ENCODE peak calls at places on chromosomes 13 and 19, in four cellular contexts. X, U, D and A are unnamed samples.
A peak's percentile ranks its signal among the peaks of the same experiment; 100 is the strongest.

GRCh38 chr19:14472202-14472961 is 2.8 kb downstream of the PTGER1 start:
- DNase-seq in D (peak; percentile 70), X (peak; percentile 18), U (peak; percentile 70), A (peak; percentile 51)

GRCh38 chr19:32223595-32224370 is 121.6 kb upstream of the ZNF507 start:
- DNase-seq in D (no peak), X (no peak), U (no peak), A (no peak)

GRCh38 chr13:73056054-73056962 is 2.5 kb upstream of the KLF5 start:
- DNase-seq in X (peak; percentile 84), U (no peak), D (no peak), A (peak; percentile 69)

GRCh38 chr13:50911051-50911690 is 1.6 kb downstream of the RNASEH2B start:
- DNase-seq in D (no peak), X (no peak), U (no peak), A (peak; percentile 24)

GRCh38 chr13:110438776-110439175 is 122.7 kb downstream of the RAB20 start:
- DNase-seq in X (no peak), D (no peak), U (no peak), A (no peak)

GRCh38 chr13:80473695-80474094 is 132.8 kb upstream of the SPRY2 start:
- DNase-seq in D (no peak), X (peak; percentile 18), U (no peak), A (no peak)

GRCh38 chr13:76533251-76533650 is 353.0 kb downstream of the KCTD12 start:
- DNase-seq in D (no peak), U (no peak), X (peak; percentile 42), A (no peak)

GRCh38 chr19:41321600-41322270 is 11.8 kb downstream of the CCDC97 start:
- DNase-seq in X (peak; percentile 80), D (no peak), U (peak; percentile 62), A (no peak)

GRCh38 chr19:8259142-8259921 is 48.8 kb downstream of the CD320 start:
- DNase-seq in X (no peak), D (no peak), U (no peak), A (no peak)

GRCh38 chr13:45119469-45119989 is 781 bp upstream of the GTF2F2 start:
- DNase-seq in X (peak; percentile 77), U (no peak), D (no peak), A (peak; percentile 27)

GRCh38 chr19:48501961-48502719 is 9.5 kb downstream of the LMTK3 start:
- DNase-seq in U (no peak), X (no peak), D (peak; percentile 95), A (peak; percentile 98)

GRCh38 chr19:38199340-38199739 is 24.7 kb downstream of the DPF1 start:
- DNase-seq in U (no peak), X (no peak), D (no peak), A (no peak)

GRCh38 chr19:33404916-33405315 is 31.4 kb downstream of the CEBPG start:
- DNase-seq in U (no peak), D (no peak), X (no peak), A (no peak)

GRCh38 chr19:14556662-14557188 is 15.1 kb downstream of the NDUFB7 start:
- DNase-seq in X (peak; percentile 77), U (peak; percentile 52), D (peak; percentile 78), A (peak; percentile 80)

GRCh38 chr13:52125547-52125946 is 3.3 kb downstream of the NEK5 start:
- DNase-seq in D (no peak), X (no peak), U (no peak), A (no peak)

GRCh38 chr13:41694902-41695301 is 237.6 kb downstream of the RGCC start:
- DNase-seq in D (no peak), X (peak; percentile 95), U (peak; percentile 76), A (no peak)

GRCh38 chr19:8585894-8586750 is 8.9 kb upstream of the MYO1F start:
- DNase-seq in U (no peak), D (peak; percentile 61), X (no peak), A (peak; percentile 51)

GRCh38 chr13:27981006-27981708 is 7.3 kb downstream of the URAD start:
- DNase-seq in X (no peak), D (no peak), U (no peak), A (no peak)

GRCh38 chr13:32846020-32846451 is 170.2 kb upstream of the KL start:
- DNase-seq in D (no peak), X (no peak), U (no peak), A (no peak)

GRCh38 chr13:26342898-26343297 is 89.0 kb downstream of the CDK8 start:
- DNase-seq in X (no peak), D (no peak), U (no peak), A (no peak)

GRCh38 chr13:73082471-73082870 is 23.7 kb downstream of the KLF5 start:
- DNase-seq in U (no peak), D (no peak), X (no peak), A (no peak)

GRCh38 chr19:2719910-2720776 is 1.0 kb downstream of the DIRAS1 start:
- DNase-seq in U (no peak), X (peak; percentile 40), D (no peak), A (no peak)

GRCh38 chr19:14505488-14506239 is 9.7 kb upstream of the GIPC1 start:
- DNase-seq in U (no peak), D (peak; percentile 69), X (peak; percentile 76), A (peak; percentile 55)

GRCh38 chr19:11152318-11153062 is 3.1 kb downstream of the SPC24 start:
- DNase-seq in X (peak; percentile 78), U (peak; percentile 93), D (peak; percentile 87), A (peak; percentile 73)

GRCh38 chr13:51292000-51292550 is 47.4 kb upstream of the SERPINE3 start:
- DNase-seq in X (peak; percentile 62), U (no peak), D (no peak), A (no peak)

GRCh38 chr19:44607049-44607448 is 6.3 kb upstream of the IGSF23 start:
- DNase-seq in U (peak; percentile 24), X (peak; percentile 62), D (no peak), A (peak; percentile 29)

GRCh38 chr19:14114854-14115253 is 2.7 kb downstream of the PRKACA start:
- DNase-seq in U (no peak), D (peak; percentile 60), X (no peak), A (peak; percentile 41)

GRCh38 chr13:80824231-80824630 is 483.3 kb upstream of the SPRY2 start:
- DNase-seq in X (no peak), D (no peak), U (no peak), A (no peak)

GRCh38 chr19:6204866-6205723 is 69.6 kb downstream of the ACSBG2 start:
- DNase-seq in D (no peak), U (no peak), X (no peak), A (no peak)

GRCh38 chr13:36710396-36710795 is 36.6 kb downstream of the SERTM1 start:
- DNase-seq in D (no peak), U (no peak), X (no peak), A (no peak)

GRCh38 chr13:73970413-73971055 is 163.7 kb downstream of the KLF12 start:
- DNase-seq in X (no peak), D (no peak), U (no peak), A (no peak)

GRCh38 chr13:46551410-46552301 is 1.3 kb upstream of the LRCH1 start:
- DNase-seq in D (peak; percentile 87), U (peak; percentile 87), X (peak; percentile 75), A (peak; percentile 86)

GRCh38 chr19:38538386-38538785 is 79.4 kb downstream of the MAP4K1 start:
- DNase-seq in X (no peak), U (no peak), D (no peak), A (no peak)

GRCh38 chr19:38274734-38275133 is 10.4 kb downstream of the SPINT2 start:
- DNase-seq in X (no peak), U (no peak), D (no peak), A (peak; percentile 46)

GRCh38 chr13:66703597-66703996 is 526.5 kb downstream of the PCDH9 start:
- DNase-seq in U (no peak), X (no peak), D (no peak), A (no peak)

GRCh38 chr13:97797553-97797952 is 155.9 kb upstream of the IPO5 start:
- DNase-seq in D (no peak), U (no peak), X (no peak), A (no peak)
- H3K4me1 ChIP-seq in D (no peaks in the 10 kb centered on the region), U (no peaks in the 10 kb centered on the region), X (peaks cover 2% of the 10 kb centered on the region), A (no peaks in the 10 kb centered on the region)

DNA sequence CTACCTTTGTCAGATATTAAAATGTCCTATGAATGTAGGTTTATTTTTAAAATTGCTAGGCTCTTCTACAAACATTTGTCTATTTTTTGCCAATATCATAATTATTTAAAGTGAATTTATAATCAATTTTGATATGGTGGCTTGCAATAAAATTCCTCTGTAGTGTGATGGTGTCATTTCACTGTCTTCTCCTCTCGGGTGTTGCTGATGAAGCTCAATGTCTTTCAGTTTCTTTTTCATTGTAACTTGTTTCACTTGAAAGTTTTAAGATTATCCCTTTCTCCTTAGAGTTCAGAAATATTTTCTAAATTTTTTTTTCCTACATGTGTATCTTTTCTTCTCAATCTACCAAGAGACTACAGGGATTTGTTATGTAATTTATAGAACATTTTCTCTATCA is 267.1 kb upstream of the EDNRB start:
- DNase-seq in D (no peak), X (no peak), U (no peak), A (no peak)
- H3K4me3 ChIP-seq in D (no peak overlapping the region), X (no peak overlapping the region), U (no peak overlapping the region), A (no peak overlapping the region)

GRCh38 chr19:47228168-47228936 is 2.6 kb downstream of the BBC3 start:
- DNase-seq in X (peak; percentile 17), U (peak; percentile 65), D (peak; percentile 45), A (no peak)

GRCh38 chr19:47228937-47229673 is 1.9 kb downstream of the BBC3 start:
- DNase-seq in X (peak; percentile 61), U (peak; percentile 40), D (no peak), A (no peak)

GRCh38 chr19:47225746-47226425 is 5.1 kb downstream of the BBC3 start:
- DNase-seq in X (peak; percentile 84), D (peak; percentile 93), U (peak; percentile 89), A (peak; percentile 80)

GRCh38 chr19:47227347-47228167 is 3.4 kb downstream of the BBC3 start:
- DNase-seq in X (peak; percentile 94), U (peak; percentile 93), D (peak; percentile 84), A (no peak)

GRCh38 chr19:47226426-47227346 is 4.3 kb downstream of the BBC3 start:
- DNase-seq in D (peak; percentile 80), X (peak; percentile 67), U (peak; percentile 82), A (peak; percentile 81)
- H3K4me1 ChIP-seq in D (peaks cover 48% of the 10 kb centered on the region), X (peaks cover 23% of the 10 kb centered on the region), U (no peaks in the 10 kb centered on the region), A (peaks cover 7% of the 10 kb centered on the region)

GRCh38 chr19:51027126-51027806 is 850 bp upstream of the KLK11 start:
- DNase-seq in U (no peak), D (peak; percentile 65), X (no peak), A (no peak)

GRCh38 chr19:51027873-51028272 is 1.5 kb upstream of the KLK11 start:
- DNase-seq in X (no peak), D (no peak), U (no peak), A (no peak)

GRCh38 chr19:51025809-51026553 is 435 bp downstream of the KLK11 start:
- DNase-seq in D (peak; percentile 75), X (no peak), U (no peak), A (no peak)

GRCh38 chr19:51025401-51025800 is 1.0 kb downstream of the KLK11 start:
- DNase-seq in U (no peak), X (no peak), D (no peak), A (no peak)

DNA sequence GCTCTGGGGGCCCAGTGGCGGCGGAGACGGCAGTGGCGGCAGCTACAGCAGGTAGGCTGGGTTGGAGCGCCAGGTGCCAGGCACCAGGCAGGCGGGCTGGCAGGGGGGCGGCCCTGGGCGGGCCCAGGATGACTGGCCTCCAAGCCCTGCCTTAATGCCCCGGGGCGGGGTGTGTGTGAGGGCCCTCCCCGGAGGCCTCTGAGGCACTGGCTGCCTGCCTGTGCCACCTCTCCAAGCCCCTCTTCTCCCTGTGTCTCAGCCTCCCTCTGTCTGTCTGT is at the start of gene KLK11:
- DNase-seq in X (no peak), U (no peak), D (peak; percentile 90), A (no peak)
- H3K4me3 ChIP-seq in X (no peak within 1 kb of the TSS), U (no peak within 1 kb of the TSS), D (peak within 1 kb of the TSS; percentile 34), A (no peak within 1 kb of the TSS)